ENCODE peak calls at places on chromosomes 13 and 19, in ten cellular contexts. One of them, this sample, is unnamed.
A peak's percentile ranks its signal among the peaks of the same experiment; 100 is the strongest.

GRCh38 chr13:106118996-106119395 is 416.5 kb downstream of the EFNB2 start:
- DNase-seq in lung: no peak
- DNase-seq in CD8-positive, alpha-beta T cell: no peak
- DNase-seq in CD4-positive, alpha-beta memory T cell: no peak
- DNase-seq in CD8-positive, alpha-beta memory T cell: no peak
- DNase-seq in gastrocnemius medialis: no peak
- DNase-seq in tibial nerve: no peak
- DNase-seq in endodermal cell: no peak
- DNase-seq in endothelial cell of umbilical vein: peak; percentile 40
- DNase-seq in naive thymus-derived CD4-positive, alpha-beta T cell: no peak
- DNase-seq in this sample: no peak

GRCh38 chr19:49210108-49210900 is 52.7 kb downstream of the TRPM4 start:
- DNase-seq in lung: no peak
- DNase-seq in CD8-positive, alpha-beta T cell: no peak
- DNase-seq in CD4-positive, alpha-beta memory T cell: peak; percentile 26
- DNase-seq in CD8-positive, alpha-beta memory T cell: peak; percentile 34
- DNase-seq in gastrocnemius medialis: no peak
- DNase-seq in tibial nerve: peak; percentile 33
- DNase-seq in endodermal cell: peak; percentile 99
- DNase-seq in endothelial cell of umbilical vein: peak; percentile 9
- DNase-seq in naive thymus-derived CD4-positive, alpha-beta T cell: peak; percentile 33
- DNase-seq in this sample: peak; percentile 11

GRCh38 chr19:48249502-48250014 is 6.2 kb downstream of the CARD8 start:
- DNase-seq in lung: peak; percentile 53
- DNase-seq in CD8-positive, alpha-beta T cell: peak; percentile 81
- DNase-seq in CD4-positive, alpha-beta memory T cell: peak; percentile 74
- DNase-seq in CD8-positive, alpha-beta memory T cell: peak; percentile 85
- DNase-seq in gastrocnemius medialis: peak; percentile 28
- DNase-seq in tibial nerve: no peak
- DNase-seq in endodermal cell: no peak
- DNase-seq in endothelial cell of umbilical vein: peak; percentile 97
- DNase-seq in naive thymus-derived CD4-positive, alpha-beta T cell: peak; percentile 80
- DNase-seq in this sample: peak; percentile 61

GRCh38 chr19:5804516-5805464 is at the start of gene NRTN:
- DNase-seq in lung: no peak
- DNase-seq in CD8-positive, alpha-beta T cell: peak; percentile 66
- DNase-seq in CD4-positive, alpha-beta memory T cell: no peak
- DNase-seq in CD8-positive, alpha-beta memory T cell: peak; percentile 37
- DNase-seq in gastrocnemius medialis: no peak
- DNase-seq in tibial nerve: no peak
- DNase-seq in endodermal cell: peak; percentile 84
- DNase-seq in endothelial cell of umbilical vein: no peak
- DNase-seq in naive thymus-derived CD4-positive, alpha-beta T cell: peak; percentile 23
- DNase-seq in this sample: peak; percentile 26

GRCh38 chr19:54952591-54953344 is 5.4 kb upstream of the NLRP7 start:
- DNase-seq in lung: no peak
- DNase-seq in CD8-positive, alpha-beta T cell: no peak
- DNase-seq in CD4-positive, alpha-beta memory T cell: no peak
- DNase-seq in CD8-positive, alpha-beta memory T cell: no peak
- DNase-seq in gastrocnemius medialis: no peak
- DNase-seq in tibial nerve: no peak
- DNase-seq in endodermal cell: peak; percentile 57
- DNase-seq in endothelial cell of umbilical vein: peak; percentile 6
- DNase-seq in naive thymus-derived CD4-positive, alpha-beta T cell: no peak
- DNase-seq in this sample: no peak

GRCh38 chr19:41309225-41310030 is 544 bp upstream of the CCDC97 start:
- DNase-seq in lung: no peak
- DNase-seq in CD8-positive, alpha-beta T cell: no peak
- DNase-seq in CD4-positive, alpha-beta memory T cell: no peak
- DNase-seq in CD8-positive, alpha-beta memory T cell: no peak
- DNase-seq in gastrocnemius medialis: no peak
- DNase-seq in tibial nerve: no peak
- DNase-seq in endodermal cell: peak; percentile 59
- DNase-seq in endothelial cell of umbilical vein: peak; percentile 33
- DNase-seq in naive thymus-derived CD4-positive, alpha-beta T cell: peak; percentile 22
- DNase-seq in this sample: no peak

GRCh38 chr13:23458972-23459371 is 25.5 kb upstream of the SACS start:
- DNase-seq in lung: no peak
- DNase-seq in CD8-positive, alpha-beta T cell: no peak
- DNase-seq in CD4-positive, alpha-beta memory T cell: no peak
- DNase-seq in CD8-positive, alpha-beta memory T cell: no peak
- DNase-seq in gastrocnemius medialis: no peak
- DNase-seq in tibial nerve: no peak
- DNase-seq in endodermal cell: no peak
- DNase-seq in endothelial cell of umbilical vein: no peak
- DNase-seq in naive thymus-derived CD4-positive, alpha-beta T cell: no peak
- DNase-seq in this sample: no peak

GRCh38 chr19:11256189-11256588 is 6.1 kb downstream of the DOCK6 start:
- DNase-seq in lung: no peak
- DNase-seq in CD8-positive, alpha-beta T cell: no peak
- DNase-seq in CD4-positive, alpha-beta memory T cell: no peak
- DNase-seq in CD8-positive, alpha-beta memory T cell: no peak
- DNase-seq in gastrocnemius medialis: no peak
- DNase-seq in tibial nerve: no peak
- DNase-seq in endodermal cell: no peak
- DNase-seq in endothelial cell of umbilical vein: peak; percentile 60
- DNase-seq in naive thymus-derived CD4-positive, alpha-beta T cell: no peak
- DNase-seq in this sample: no peak

GRCh38 chr19:50490411-50490811 is 13.8 kb upstream of the GARIN5A start:
- DNase-seq in lung: no peak
- DNase-seq in CD8-positive, alpha-beta T cell: no peak
- DNase-seq in CD4-positive, alpha-beta memory T cell: no peak
- DNase-seq in CD8-positive, alpha-beta memory T cell: no peak
- DNase-seq in gastrocnemius medialis: no peak
- DNase-seq in tibial nerve: no peak
- DNase-seq in endodermal cell: peak; percentile 39
- DNase-seq in endothelial cell of umbilical vein: no peak
- DNase-seq in naive thymus-derived CD4-positive, alpha-beta T cell: no peak
- DNase-seq in this sample: no peak

GRCh38 chr19:41879670-41880328 is 2.7 kb downstream of the CD79A start:
- DNase-seq in lung: no peak
- DNase-seq in CD8-positive, alpha-beta T cell: no peak
- DNase-seq in CD4-positive, alpha-beta memory T cell: no peak
- DNase-seq in CD8-positive, alpha-beta memory T cell: no peak
- DNase-seq in gastrocnemius medialis: no peak
- DNase-seq in tibial nerve: no peak
- DNase-seq in endodermal cell: no peak
- DNase-seq in endothelial cell of umbilical vein: no peak
- DNase-seq in naive thymus-derived CD4-positive, alpha-beta T cell: no peak
- DNase-seq in this sample: no peak

GRCh38 chr19:56946164-56946563 is 105.6 kb upstream of the PEG3 start:
- DNase-seq in lung: no peak
- DNase-seq in CD8-positive, alpha-beta T cell: no peak
- DNase-seq in CD4-positive, alpha-beta memory T cell: no peak
- DNase-seq in CD8-positive, alpha-beta memory T cell: no peak
- DNase-seq in gastrocnemius medialis: no peak
- DNase-seq in tibial nerve: no peak
- DNase-seq in endodermal cell: no peak
- DNase-seq in endothelial cell of umbilical vein: no peak
- DNase-seq in naive thymus-derived CD4-positive, alpha-beta T cell: no peak
- DNase-seq in this sample: no peak

GRCh38 chr19:19642506-19643157 is 825 bp downstream of the GMIP start:
- DNase-seq in lung: no peak
- DNase-seq in CD8-positive, alpha-beta T cell: peak; percentile 70
- DNase-seq in CD4-positive, alpha-beta memory T cell: peak; percentile 32
- DNase-seq in CD8-positive, alpha-beta memory T cell: peak; percentile 38
- DNase-seq in gastrocnemius medialis: no peak
- DNase-seq in tibial nerve: no peak
- DNase-seq in endodermal cell: peak; percentile 55
- DNase-seq in endothelial cell of umbilical vein: peak; percentile 16
- DNase-seq in naive thymus-derived CD4-positive, alpha-beta T cell: no peak
- DNase-seq in this sample: peak; percentile 25

GRCh38 chr13:59533561-59534337 is 630.0 kb downstream of the DIAPH3 start:
- DNase-seq in lung: no peak
- DNase-seq in CD8-positive, alpha-beta T cell: no peak
- DNase-seq in CD4-positive, alpha-beta memory T cell: no peak
- DNase-seq in CD8-positive, alpha-beta memory T cell: no peak
- DNase-seq in gastrocnemius medialis: no peak
- DNase-seq in tibial nerve: no peak
- DNase-seq in endodermal cell: no peak
- DNase-seq in endothelial cell of umbilical vein: peak; percentile 93
- DNase-seq in naive thymus-derived CD4-positive, alpha-beta T cell: no peak
- DNase-seq in this sample: no peak

GRCh38 chr13:77338961-77339401 is 12.1 kb upstream of the MYCBP2 start:
- DNase-seq in lung: no peak
- DNase-seq in CD8-positive, alpha-beta T cell: no peak
- DNase-seq in CD4-positive, alpha-beta memory T cell: no peak
- DNase-seq in CD8-positive, alpha-beta memory T cell: no peak
- DNase-seq in gastrocnemius medialis: no peak
- DNase-seq in tibial nerve: no peak
- DNase-seq in endodermal cell: no peak
- DNase-seq in endothelial cell of umbilical vein: no peak
- DNase-seq in naive thymus-derived CD4-positive, alpha-beta T cell: no peak
- DNase-seq in this sample: no peak

GRCh38 chr19:31512403-31512970 is 163.3 kb upstream of the TSHZ3 start:
- DNase-seq in lung: no peak
- DNase-seq in CD8-positive, alpha-beta T cell: no peak
- DNase-seq in CD4-positive, alpha-beta memory T cell: no peak
- DNase-seq in CD8-positive, alpha-beta memory T cell: no peak
- DNase-seq in gastrocnemius medialis: no peak
- DNase-seq in tibial nerve: no peak
- DNase-seq in endodermal cell: no peak
- DNase-seq in endothelial cell of umbilical vein: no peak
- DNase-seq in naive thymus-derived CD4-positive, alpha-beta T cell: no peak
- DNase-seq in this sample: no peak

GRCh38 chr13:97250560-97250959 is 28.4 kb downstream of the MBNL2 start:
- DNase-seq in lung: no peak
- DNase-seq in CD8-positive, alpha-beta T cell: no peak
- DNase-seq in CD4-positive, alpha-beta memory T cell: no peak
- DNase-seq in CD8-positive, alpha-beta memory T cell: no peak
- DNase-seq in gastrocnemius medialis: no peak
- DNase-seq in tibial nerve: no peak
- DNase-seq in endodermal cell: no peak
- DNase-seq in endothelial cell of umbilical vein: peak; percentile 53
- DNase-seq in naive thymus-derived CD4-positive, alpha-beta T cell: no peak
- DNase-seq in this sample: no peak

GRCh38 chr13:37442996-37443395 is 155.6 kb downstream of the POSTN start:
- DNase-seq in lung: no peak
- DNase-seq in CD8-positive, alpha-beta T cell: no peak
- DNase-seq in CD4-positive, alpha-beta memory T cell: no peak
- DNase-seq in CD8-positive, alpha-beta memory T cell: no peak
- DNase-seq in gastrocnemius medialis: no peak
- DNase-seq in tibial nerve: no peak
- DNase-seq in endodermal cell: no peak
- DNase-seq in endothelial cell of umbilical vein: no peak
- DNase-seq in naive thymus-derived CD4-positive, alpha-beta T cell: no peak
- DNase-seq in this sample: no peak

GRCh38 chr19:29454109-29454508 is 71.7 kb upstream of the VSTM2B start:
- DNase-seq in lung: peak; percentile 7
- DNase-seq in CD8-positive, alpha-beta T cell: peak; percentile 31
- DNase-seq in CD4-positive, alpha-beta memory T cell: no peak
- DNase-seq in CD8-positive, alpha-beta memory T cell: no peak
- DNase-seq in gastrocnemius medialis: no peak
- DNase-seq in tibial nerve: no peak
- DNase-seq in endodermal cell: peak; percentile 13
- DNase-seq in endothelial cell of umbilical vein: no peak
- DNase-seq in naive thymus-derived CD4-positive, alpha-beta T cell: no peak
- DNase-seq in this sample: no peak

GRCh38 chr13:94860981-94861407 is 148.6 kb upstream of the SOX21 start:
- DNase-seq in lung: no peak
- DNase-seq in CD8-positive, alpha-beta T cell: no peak
- DNase-seq in CD4-positive, alpha-beta memory T cell: no peak
- DNase-seq in CD8-positive, alpha-beta memory T cell: peak; percentile 3
- DNase-seq in gastrocnemius medialis: no peak
- DNase-seq in tibial nerve: no peak
- DNase-seq in endodermal cell: no peak
- DNase-seq in endothelial cell of umbilical vein: peak; percentile 80
- DNase-seq in naive thymus-derived CD4-positive, alpha-beta T cell: peak; percentile 6
- DNase-seq in this sample: no peak
- H3K4me1 ChIP-seq in lung: no peaks in the 10 kb centered on the region
- H3K4me1 ChIP-seq in CD8-positive, alpha-beta T cell: peaks cover 4% of the 10 kb centered on the region
- H3K4me1 ChIP-seq in CD4-positive, alpha-beta memory T cell: peaks cover 14% of the 10 kb centered on the region
- H3K4me1 ChIP-seq in CD8-positive, alpha-beta memory T cell: peaks cover 7% of the 10 kb centered on the region
- H3K4me1 ChIP-seq in gastrocnemius medialis: no peaks in the 10 kb centered on the region
- H3K4me1 ChIP-seq in tibial nerve: peaks cover 20% of the 10 kb centered on the region
- H3K4me1 ChIP-seq in endodermal cell: no peaks in the 10 kb centered on the region
- H3K4me1 ChIP-seq in endothelial cell of umbilical vein: peaks cover 43% of the 10 kb centered on the region
- H3K4me1 ChIP-seq in naive thymus-derived CD4-positive, alpha-beta T cell: peaks cover 4% of the 10 kb centered on the region
- H3K4me1 ChIP-seq in this sample: no peaks in the 10 kb centered on the region

DNA sequence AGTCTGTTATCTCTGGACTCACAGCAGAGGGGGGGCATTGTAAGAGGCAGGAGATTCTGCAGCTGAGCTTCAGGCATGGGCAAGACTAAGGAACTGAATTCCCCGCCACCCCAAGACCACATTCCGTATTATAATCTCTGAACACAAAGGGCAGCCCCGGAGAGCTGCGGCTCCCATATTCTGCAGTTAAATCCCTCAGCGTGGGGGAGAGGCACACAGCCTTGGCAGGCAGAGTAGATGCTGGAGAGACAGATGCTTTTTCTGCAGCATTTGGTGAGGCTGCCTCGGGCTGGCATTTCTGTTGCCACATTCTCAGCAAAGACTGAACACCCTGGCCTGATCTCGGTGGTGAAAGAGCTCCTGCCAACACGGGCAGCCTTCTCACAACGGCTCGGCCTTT is 12.9 kb downstream of the CHAF1A start:
- DNase-seq in lung: no peak
- DNase-seq in CD8-positive, alpha-beta T cell: no peak
- DNase-seq in CD4-positive, alpha-beta memory T cell: no peak
- DNase-seq in CD8-positive, alpha-beta memory T cell: no peak
- DNase-seq in gastrocnemius medialis: no peak
- DNase-seq in tibial nerve: no peak
- DNase-seq in endodermal cell: peak; percentile 72
- DNase-seq in endothelial cell of umbilical vein: no peak
- DNase-seq in naive thymus-derived CD4-positive, alpha-beta T cell: no peak
- DNase-seq in this sample: no peak
- H3K36me3 ChIP-seq in lung: peaks cover 4% of the 10 kb centered on the region
- H3K36me3 ChIP-seq in CD8-positive, alpha-beta T cell: no peaks in the 10 kb centered on the region
- H3K36me3 ChIP-seq in CD4-positive, alpha-beta memory T cell: no peaks in the 10 kb centered on the region
- H3K36me3 ChIP-seq in CD8-positive, alpha-beta memory T cell: no peaks in the 10 kb centered on the region
- H3K36me3 ChIP-seq in gastrocnemius medialis: no peaks in the 10 kb centered on the region
- H3K36me3 ChIP-seq in tibial nerve: no peaks in the 10 kb centered on the region
- H3K36me3 ChIP-seq in endodermal cell: peaks cover 64% of the 10 kb centered on the region
- H3K36me3 ChIP-seq in endothelial cell of umbilical vein: no peaks in the 10 kb centered on the region
- H3K36me3 ChIP-seq in naive thymus-derived CD4-positive, alpha-beta T cell: peaks cover 6% of the 10 kb centered on the region
- H3K36me3 ChIP-seq in this sample: no peaks in the 10 kb centered on the region

DNA sequence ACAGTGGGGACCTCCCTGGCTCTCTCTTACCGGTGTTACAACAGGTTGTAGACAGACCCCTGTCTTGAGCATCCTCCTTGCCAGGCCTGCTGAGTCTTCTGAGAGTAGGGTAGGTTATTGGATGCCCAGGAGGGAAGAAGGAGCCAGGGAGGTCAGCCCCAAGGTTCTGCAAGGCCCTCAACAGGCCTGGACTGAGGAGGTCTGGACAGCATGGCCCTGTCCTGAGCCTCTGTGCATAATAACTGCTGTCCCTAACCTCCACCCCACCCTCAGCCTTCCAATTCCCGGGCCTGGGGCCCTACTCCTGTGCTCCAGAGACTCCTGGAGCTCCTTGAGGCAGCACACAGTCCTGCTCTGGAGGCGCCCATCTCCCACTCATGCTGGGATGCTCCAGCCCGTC is 336 bp downstream of the CD22 start:
- DNase-seq in lung: no peak
- DNase-seq in CD8-positive, alpha-beta T cell: no peak
- DNase-seq in CD4-positive, alpha-beta memory T cell: no peak
- DNase-seq in CD8-positive, alpha-beta memory T cell: no peak
- DNase-seq in gastrocnemius medialis: no peak
- DNase-seq in tibial nerve: no peak
- DNase-seq in endodermal cell: no peak
- DNase-seq in endothelial cell of umbilical vein: no peak
- DNase-seq in naive thymus-derived CD4-positive, alpha-beta T cell: no peak
- DNase-seq in this sample: no peak
- H3K4me3 ChIP-seq in lung: no peak overlapping the region
- H3K4me3 ChIP-seq in CD8-positive, alpha-beta T cell: no peak overlapping the region
- H3K4me3 ChIP-seq in CD4-positive, alpha-beta memory T cell: no peak overlapping the region
- H3K4me3 ChIP-seq in CD8-positive, alpha-beta memory T cell: no peak overlapping the region
- H3K4me3 ChIP-seq in gastrocnemius medialis: no peak overlapping the region
- H3K4me3 ChIP-seq in tibial nerve: no peak overlapping the region
- H3K4me3 ChIP-seq in endodermal cell: no peak overlapping the region
- H3K4me3 ChIP-seq in endothelial cell of umbilical vein: no peak overlapping the region
- H3K4me3 ChIP-seq in naive thymus-derived CD4-positive, alpha-beta T cell: no peak overlapping the region
- H3K4me3 ChIP-seq in this sample: no peak overlapping the region

GRCh38 chr13:44306401-44307192 is 67.0 kb upstream of the SERP2 start:
- DNase-seq in lung: no peak
- DNase-seq in CD8-positive, alpha-beta T cell: no peak
- DNase-seq in CD4-positive, alpha-beta memory T cell: peak; percentile 4
- DNase-seq in CD8-positive, alpha-beta memory T cell: peak; percentile 31
- DNase-seq in gastrocnemius medialis: no peak
- DNase-seq in tibial nerve: peak; percentile 38
- DNase-seq in endodermal cell: peak; percentile 70
- DNase-seq in endothelial cell of umbilical vein: peak; percentile 99
- DNase-seq in naive thymus-derived CD4-positive, alpha-beta T cell: peak; percentile 51
- DNase-seq in this sample: no peak
- H3K4me1 ChIP-seq in lung: peaks cover 19% of the 10 kb centered on the region
- H3K4me1 ChIP-seq in CD8-positive, alpha-beta T cell: peaks cover 10% of the 10 kb centered on the region
- H3K4me1 ChIP-seq in CD4-positive, alpha-beta memory T cell: peaks cover 10% of the 10 kb centered on the region
- H3K4me1 ChIP-seq in CD8-positive, alpha-beta memory T cell: peaks cover 13% of the 10 kb centered on the region
- H3K4me1 ChIP-seq in gastrocnemius medialis: peaks cover 53% of the 10 kb centered on the region
- H3K4me1 ChIP-seq in tibial nerve: peaks cover 58% of the 10 kb centered on the region
- H3K4me1 ChIP-seq in endodermal cell: peaks cover 5% of the 10 kb centered on the region
- H3K4me1 ChIP-seq in endothelial cell of umbilical vein: peaks cover 23% of the 10 kb centered on the region
- H3K4me1 ChIP-seq in naive thymus-derived CD4-positive, alpha-beta T cell: no peaks in the 10 kb centered on the region
- H3K4me1 ChIP-seq in this sample: no peaks in the 10 kb centered on the region